ENCODE peak calls at places on chromosomes 13 and 19, in six cellular contexts. L, U, J, D, E and X are unnamed samples.

GRCh38 chr19:48815870-48816501 is 5.2 kb upstream of the BCAT2 start:
- DNase-seq in U (no peak), D (no peak), J (peak), E (no peak), L (no peak), X (no peak)

GRCh38 chr19:1000095-1000494 is at the start of gene GRIN3B:
- DNase-seq in D (no peak), E (peak), J (peak), U (peak), L (no peak), X (peak)

GRCh38 chr13:67408823-67409222 is 178.7 kb upstream of the PCDH9 start:
- DNase-seq in L (no peak), J (no peak), D (no peak), E (no peak), U (no peak), X (no peak)

GRCh38 chr19:9848060-9848459 is 12.9 kb downstream of the PIN1 start:
- DNase-seq in E (no peak), J (peak), L (no peak), U (no peak), D (no peak), X (no peak)

GRCh38 chr13:80386001-80386400 is 45.1 kb upstream of the SPRY2 start:
- DNase-seq in U (no peak), J (no peak), E (no peak), L (no peak), D (no peak), X (no peak)

GRCh38 chr19:48752511-48753365 is at the start of gene FUT1:
- DNase-seq in E (peak), U (peak), J (peak), L (peak), D (no peak), X (peak)

GRCh38 chr19:17555929-17556813 is 722 bp downstream of the COLGALT1 start:
- DNase-seq in L (no peak), U (no peak), D (no peak), E (peak), J (peak), X (no peak)

GRCh38 chr19:3687774-3688706 is 12.2 kb downstream of the PIP5K1C start:
- DNase-seq in D (no peak), J (no peak), L (no peak), E (no peak), U (no peak), X (no peak)

GRCh38 chr19:19185853-19186728 is 5.9 kb downstream of the BORCS8 start:
- DNase-seq in D (no peak), U (peak), J (peak), L (peak), E (peak), X (no peak)

GRCh38 chr13:60765700-60766411 is 368.8 kb downstream of the TDRD3 start:
- DNase-seq in L (no peak), J (no peak), U (no peak), E (no peak), D (no peak), X (no peak)

GRCh38 chr19:53808710-53809125 is 15.4 kb downstream of the NLRP12 start:
- DNase-seq in L (no peak), J (peak), E (no peak), U (peak), D (no peak), X (peak)

GRCh38 chr13:40592035-40592434 is 74.4 kb downstream of the FOXO1 start:
- DNase-seq in J (no peak), D (no peak), U (no peak), E (no peak), L (no peak), X (no peak)

GRCh38 chr13:40588101-40588500 is 78.3 kb downstream of the FOXO1 start:
- DNase-seq in L (no peak), U (no peak), D (no peak), E (no peak), J (no peak), X (no peak)

GRCh38 chr13:40590112-40590862 is 76.2 kb downstream of the FOXO1 start:
- DNase-seq in D (no peak), U (no peak), J (no peak), L (no peak), E (no peak), X (no peak)

GRCh38 chr13:40591091-40591490 is 75.3 kb downstream of the FOXO1 start:
- DNase-seq in E (no peak), J (no peak), L (no peak), D (no peak), U (no peak), X (no peak)

DNA sequence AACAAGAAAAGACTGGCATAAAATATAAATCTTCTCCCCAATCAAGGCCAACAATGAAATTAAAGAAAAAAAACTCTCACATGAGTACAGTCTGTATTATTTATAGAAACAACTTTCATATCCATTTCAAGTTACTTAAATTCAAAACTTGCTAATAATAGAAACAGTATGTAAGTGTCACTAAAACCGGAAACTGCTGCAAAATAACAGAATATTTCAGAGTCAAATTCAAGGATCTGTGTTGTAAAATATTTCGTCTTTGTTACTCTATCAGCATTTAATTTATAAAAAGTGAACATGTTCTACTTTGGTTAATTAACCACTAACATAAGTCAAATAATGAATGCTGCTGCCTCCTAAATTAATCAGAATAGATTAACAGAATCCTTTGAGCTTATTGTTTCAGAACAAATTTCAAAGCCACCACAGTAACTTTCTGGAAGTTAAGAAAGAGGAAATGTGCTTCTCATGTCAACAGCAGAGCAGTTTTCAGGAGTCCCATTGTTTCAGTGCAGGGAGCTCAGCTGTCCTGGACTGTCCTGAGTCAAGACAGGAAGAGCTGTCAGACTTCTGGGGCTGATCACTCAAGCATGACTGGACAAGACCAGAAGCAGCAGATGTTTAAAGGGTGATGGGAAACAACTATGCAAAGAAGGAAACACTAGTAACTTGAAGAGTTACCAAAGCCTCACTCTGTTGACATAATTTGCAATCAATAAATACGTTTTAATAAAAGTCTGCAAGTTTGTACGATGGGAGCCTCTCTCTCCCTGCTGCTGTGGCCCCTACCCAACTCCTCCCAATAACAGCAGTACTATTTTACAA is 76.9 kb downstream of the FOXO1 start:
- DNase-seq in D (peak), E (no peak), L (no peak), J (no peak), U (no peak), X (no peak)
- TF ChIP-seq JUND in D (peak), E (no peak), L (no peak), J (no peak), U (no peak), X (no peak)

GRCh38 chr13:44142540-44142867 is 231.1 kb upstream of the SERP2 start:
- DNase-seq in L (no peak), J (peak), U (no peak), E (no peak), D (no peak), X (no peak)

GRCh38 chr13:44141213-44141724 is 232.4 kb upstream of the SERP2 start:
- DNase-seq in E (no peak), U (no peak), D (no peak), L (no peak), J (no peak), X (no peak)

GRCh38 chr13:44142911-44143665 is 230.5 kb upstream of the SERP2 start:
- DNase-seq in E (peak), L (no peak), D (no peak), U (peak), J (no peak), X (no peak)

GRCh38 chr13:44141725-44142539 is 231.7 kb upstream of the SERP2 start:
- DNase-seq in U (peak), D (peak), E (peak), J (peak), L (peak), X (peak)

GRCh38 chr13:44140146-44140545 is 233.5 kb upstream of the SERP2 start:
- DNase-seq in U (no peak), J (no peak), D (no peak), L (no peak), E (no peak), X (peak)
- TF ChIP-seq JUND in U (no peak), J (no peak), D (no peak), L (no peak), E (no peak), X (no peak)

GRCh38 chr13:85651440-85651839 is 147.8 kb downstream of the SLITRK6 start:
- DNase-seq in J (no peak), E (no peak), D (no peak), L (no peak), U (no peak), X (no peak)
- TF ChIP-seq JUND in J (peak), E (no peak), D (no peak), L (no peak), U (no peak), X (no peak)

GRCh38 chr19:50357178-50358100 is 8.0 kb downstream of the NAPSA start:
- DNase-seq in U (no peak), E (peak), D (peak), J (peak), L (peak), X (peak)
- TF ChIP-seq JUND in U (no peak), E (peak), D (peak), J (no peak), L (no peak), X (no peak)

DNA sequence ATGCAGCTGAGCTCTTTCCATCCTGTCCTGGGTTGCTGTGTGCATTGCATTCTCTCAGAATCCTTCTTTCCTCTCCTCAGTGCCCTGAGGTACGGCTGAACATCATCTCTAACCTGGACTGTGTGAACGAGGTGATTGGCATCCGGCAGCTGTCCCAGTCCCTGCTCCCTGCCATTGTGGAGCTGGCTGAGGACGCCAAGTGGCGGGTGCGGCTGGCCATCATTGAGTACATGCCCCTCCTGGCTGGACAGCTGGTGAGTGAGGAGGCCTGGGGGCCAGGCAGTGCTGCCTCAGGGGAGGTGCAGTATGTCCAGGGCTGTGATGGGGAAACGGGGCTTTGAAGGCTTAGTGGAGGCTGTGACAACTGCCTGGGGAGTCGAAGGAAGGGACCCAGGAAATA is 29.8 kb downstream of the PPP2R1A start:
- DNase-seq in D (no peak), L (no peak), J (no peak), E (no peak), U (no peak), X (no peak)
- TF ChIP-seq JUND in D (no peak), L (no peak), J (no peak), E (no peak), U (no peak), X (no peak)

DNA sequence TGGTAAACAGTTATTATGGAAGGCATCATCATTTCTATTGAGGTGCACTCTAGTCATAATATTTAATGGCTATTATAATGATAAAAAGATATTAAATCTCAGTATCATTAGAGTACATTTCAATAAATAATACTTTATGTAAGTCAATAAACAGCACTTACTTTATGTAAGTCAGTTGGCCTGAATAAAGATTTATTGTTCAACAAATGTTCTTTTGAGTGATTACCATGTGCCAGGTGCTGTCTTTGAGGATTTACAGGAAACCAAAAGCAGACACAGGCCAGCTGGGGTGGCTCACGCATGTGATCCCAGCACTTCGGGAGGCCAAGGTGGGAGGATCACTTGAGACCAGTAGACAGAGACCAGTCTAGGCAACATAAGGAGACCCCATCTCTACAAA is 5.0 kb upstream of the NKG7 start:
- DNase-seq in J (no peak), D (no peak), L (no peak), U (no peak), E (no peak), X (no peak)
- TF ChIP-seq JUND in J (no peak), D (no peak), L (no peak), U (no peak), E (no peak), X (no peak)

DNA sequence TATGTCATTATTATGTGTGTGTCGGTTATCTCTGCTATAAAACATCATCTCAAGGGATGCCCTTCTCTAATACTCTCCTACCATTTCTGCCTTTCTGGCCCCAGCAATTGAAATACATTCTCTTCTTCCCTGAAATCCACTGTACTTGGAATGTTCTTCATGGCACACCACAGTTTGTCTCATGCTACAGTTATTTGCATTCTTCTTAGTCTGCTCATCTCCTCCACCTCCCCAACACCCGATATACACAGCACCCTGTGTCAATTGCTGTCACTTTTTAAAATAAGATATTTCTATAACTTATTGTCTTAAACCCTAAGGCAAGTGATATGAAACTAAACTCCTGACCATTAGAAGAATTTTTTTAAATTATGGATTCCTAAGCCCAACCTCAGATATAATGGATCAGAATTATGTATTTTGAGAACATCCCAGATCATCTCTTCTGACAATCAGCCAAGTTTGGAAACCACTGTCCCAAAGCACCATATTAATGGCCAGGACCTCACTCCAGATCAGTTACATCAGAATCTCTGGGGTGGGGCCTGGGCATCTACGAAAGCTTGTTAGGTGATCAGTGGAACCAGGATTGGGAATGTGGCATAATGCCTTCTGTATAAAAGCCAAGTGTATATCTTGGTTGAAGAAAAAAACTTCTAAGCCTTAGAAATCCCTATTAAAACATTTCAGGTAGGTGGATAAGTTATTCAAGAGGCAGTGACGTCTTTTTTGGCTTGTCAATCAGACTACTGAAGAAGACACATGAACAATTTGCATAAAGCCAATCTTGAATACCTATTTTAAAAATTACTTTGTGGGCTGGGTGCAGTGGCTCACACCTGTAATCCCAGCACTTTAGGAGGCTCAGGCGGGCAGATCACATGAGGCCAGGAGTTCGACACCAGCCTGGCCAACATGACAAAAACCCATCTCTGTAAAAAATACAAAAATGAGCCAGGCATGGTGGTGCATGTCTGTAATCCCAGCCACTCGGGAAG is 30.0 kb upstream of the KBTBD7 start:
- DNase-seq in J (no peak), D (no peak), L (no peak), E (no peak), U (no peak), X (no peak)
- TF ChIP-seq JUND in J (peak), D (no peak), L (no peak), E (no peak), U (no peak), X (no peak)

GRCh38 chr19:2431318-2432055 is 4.1 kb upstream of the TIMM13 start:
- DNase-seq in E (no peak), J (no peak), L (no peak), U (no peak), D (no peak), X (no peak)
- TF ChIP-seq JUND in E (no peak), J (no peak), L (no peak), U (no peak), D (no peak), X (no peak)